ENCODE peak calls at places on chromosomes 16 and 17, in six cellular contexts. D is KG1, C is RCC 7860, T is naive B cell, Q is NCI-H460, W is PC-9. B is an unnamed sample.

GRCh38 chr17:19311421-19312215 is 50.9 kb downstream of the B9D1 start:
- DNase-seq in D (no peak), W (peak), Q (no peak), T (no peak), C (no peak), B (no peak)

GRCh38 chr17:42107597-42108576 is 4.6 kb downstream of the DHX58 start:
- DNase-seq in C (no peak), D (no peak), W (no peak), T (peak), Q (no peak), B (peak)

GRCh38 chr16:8278181-8278580 is 312.1 kb downstream of the TMEM114 start:
- DNase-seq in T (no peak), W (no peak), C (no peak), Q (no peak), D (no peak), B (no peak)

GRCh38 chr16:55480228-55480655 is 1.2 kb downstream of the MMP2 start:
- DNase-seq in C (no peak), T (no peak), D (no peak), W (peak), Q (no peak), B (no peak)

GRCh38 chr16:63890723-63891122 is 1231.1 kb downstream of the CDH11 start:
- DNase-seq in C (no peak), W (no peak), D (no peak), Q (no peak), T (no peak), B (no peak)

GRCh38 chr16:89293276-89294143 is 76.0 kb downstream of the ZNF778 start:
- DNase-seq in T (no peak), Q (no peak), W (no peak), C (no peak), D (no peak), B (no peak)

GRCh38 chr17:14575349-14575966 is 274.6 kb downstream of the HS3ST3B1 start:
- DNase-seq in C (no peak), D (no peak), Q (no peak), T (no peak), W (no peak), B (no peak)

GRCh38 chr16:84749815-84750214 is 50.0 kb downstream of the USP10 start:
- DNase-seq in T (no peak), Q (no peak), W (no peak), C (no peak), D (no peak), B (no peak)

GRCh38 chr17:58224315-58224714 is 5.3 kb upstream of the MKS1 start:
- DNase-seq in C (peak), W (no peak), Q (no peak), T (no peak), D (peak), B (no peak)

GRCh38 chr16:85563515-85564276 is 49.4 kb upstream of the GSE1 start:
- DNase-seq in D (no peak), W (peak), Q (peak), T (no peak), C (peak), B (no peak)

GRCh38 chr17:80219013-80219776 is 938 bp downstream of the SGSH start:
- DNase-seq in Q (no peak), D (peak), W (peak), T (peak), C (peak), B (peak)

GRCh38 chr16:2160915-2161551 is 5.5 kb downstream of the TRAF7 start:
- DNase-seq in W (no peak), D (no peak), Q (no peak), T (no peak), C (no peak), B (no peak)

GRCh38 chr17:56913000-56913866 is 616 bp downstream of the TRIM25 start:
- DNase-seq in D (no peak), W (no peak), C (peak), Q (no peak), T (no peak), B (no peak)

GRCh38 chr16:19128454-19129210 is 14.9 kb downstream of the ITPRIPL2 start:
- DNase-seq in W (no peak), C (no peak), T (no peak), Q (no peak), D (no peak), B (no peak)

GRCh38 chr17:74739227-74739831 is 2.3 kb downstream of the RAB37 start:
- DNase-seq in T (no peak), D (no peak), W (no peak), C (no peak), Q (no peak), B (no peak)

GRCh38 chr16:7471268-7471667 is 138.6 kb downstream of the RBFOX1 start:
- DNase-seq in T (no peak), Q (no peak), D (no peak), C (no peak), W (no peak), B (no peak)

GRCh38 chr17:42821176-42821575 is 2.9 kb downstream of the BECN1 start:
- DNase-seq in W (no peak), C (no peak), Q (no peak), D (no peak), T (no peak), B (no peak)

GRCh38 chr16:24117680-24118079 is 138.5 kb upstream of the CACNG3 start:
- DNase-seq in T (no peak), C (no peak), D (no peak), W (no peak), Q (no peak), B (no peak)

B was measured in T-helper 1 cell.